ENCODE peak calls at places on chromosomes 16 and 17, in ten cellular contexts. L is iPS DF 19.7; U is Ammon's horn; P is hypothalamus; W is cardiac fibroblast; N is activated CD4-positive, alpha-beta T cell treated with anti-CD3 and anti-CD28 coated beads for 36 hours; A is stimulated activated CD8-positive, alpha-beta memory T cell treated with anti-CD3 and anti-CD28 coated beads, Interleukin-2, amount 100 ng/mL, for 48 hours; I is RWPE1; D is activated T-helper 1 cell treated with Interleukin-2 at 50 U/mL for 16 hours; T is NCI-H1092 treated with DMSO at 0.1 percent for 48 hours. H is an unnamed sample.
A peak's percentile ranks its signal among the peaks of the same experiment; 100 is the strongest.

GRCh38 chr16:62077998-62078397 is 41.8 kb upstream of the CDH8 start:
- DNase-seq in U (peak; percentile 14), W (no peak), N (peak; percentile 5), D (no peak), T (no peak), I (no peak), A (no peak), L (no peak), P (no peak), H (no peak)

GRCh38 chr17:78868391-78868790 is 27.8 kb upstream of the USP36 start:
- DNase-seq in D (no peak), L (no peak), N (no peak), W (peak; percentile 49), I (no peak), A (no peak), P (no peak), T (no peak), U (no peak), H (no peak)

GRCh38 chr16:82382521-82382920 is 212.5 kb upstream of the MPHOSPH6 start:
- DNase-seq in N (no peak), W (no peak), D (no peak), A (no peak), I (no peak), L (no peak), T (no peak), U (no peak), P (no peak), H (no peak)

GRCh38 chr16:23081675-23082119 is 67.6 kb downstream of the USP31 start:
- DNase-seq in N (no peak), D (no peak), U (no peak), L (no peak), W (peak; percentile 13), T (no peak), A (no peak), P (no peak), I (peak; percentile 24), H (no peak)

GRCh38 chr17:30219833-30220232 is 15.7 kb downstream of the SLC6A4 start:
- DNase-seq in U (no peak), T (no peak), N (no peak), A (no peak), P (no peak), L (no peak), W (no peak), D (no peak), I (no peak), H (no peak)

GRCh38 chr16:78490431-78490830 is 391.0 kb downstream of the WWOX start:
- DNase-seq in U (peak; percentile 13), L (no peak), I (no peak), P (no peak), A (no peak), W (no peak), T (no peak), D (no peak), N (no peak), H (no peak)

GRCh38 chr17:52106638-52107261 is 51.8 kb downstream of the CA10 start:
- DNase-seq in T (peak; percentile 65), D (no peak), W (peak; percentile 40), U (peak; percentile 65), A (no peak), P (no peak), L (no peak), I (peak; percentile 59), N (peak; percentile 67), H (peak; percentile 8)

GRCh38 chr17:31509095-31509804 is 117.8 kb downstream of the RAB11FIP4 start:
- DNase-seq in A (no peak), U (no peak), W (no peak), I (no peak), N (peak; percentile 47), T (no peak), D (no peak), P (no peak), L (no peak), H (no peak)

GRCh38 chr16:8807189-8807588 is 9.6 kb downstream of the PMM2 start:
- DNase-seq in P (no peak), U (no peak), W (no peak), T (no peak), L (no peak), N (no peak), A (no peak), I (no peak), D (no peak), H (no peak)

GRCh38 chr17:48995332-48995870 is 1.8 kb upstream of the IGF2BP1 start:
- DNase-seq in I (no peak), U (no peak), N (peak; percentile 9), W (no peak), P (no peak), T (no peak), L (no peak), D (no peak), A (no peak), H (no peak)

GRCh38 chr17:49035470-49036269 is 38.5 kb downstream of the IGF2BP1 start:
- DNase-seq in L (no peak), A (peak; percentile 27), D (no peak), W (peak; percentile 65), P (no peak), N (peak; percentile 63), T (peak; percentile 24), U (no peak), I (peak; percentile 66), H (peak; percentile 50)

GRCh38 chr17:42200702-42201101 is 6.4 kb upstream of the GHDC start:
- DNase-seq in T (no peak), U (peak; percentile 64), D (no peak), W (peak; percentile 89), P (no peak), N (no peak), I (no peak), A (no peak), L (no peak), H (peak; percentile 48)

GRCh38 chr17:81676906-81677305 is 6.7 kb downstream of the ARL16 start:
- DNase-seq in U (no peak), N (no peak), A (no peak), P (no peak), L (no peak), I (no peak), T (peak; percentile 21), W (no peak), D (no peak), H (no peak)

GRCh38 chr16:11949527-11949926 is 7.7 kb upstream of the NPIPB2 start:
- DNase-seq in U (peak; percentile 85), D (no peak), P (no peak), L (peak; percentile 45), A (no peak), W (peak; percentile 45), I (peak; percentile 31), N (peak; percentile 25), T (peak; percentile 40), H (no peak)

GRCh38 chr17:20267459-20267842 is 199.9 kb downstream of the LGALS9B start:
- DNase-seq in P (no peak), D (peak; percentile 7), I (no peak), W (peak; percentile 13), A (no peak), U (no peak), L (no peak), T (no peak), N (peak; percentile 65), H (no peak)

GRCh38 chr17:77728022-77728671 is 230.4 kb upstream of the TNRC6C start:
- DNase-seq in U (no peak), P (no peak), T (peak; percentile 89), D (no peak), I (no peak), L (no peak), N (no peak), W (no peak), A (no peak), H (peak; percentile 73)

GRCh38 chr17:330993-331701 is 21.5 kb downstream of the RPH3AL start:
- DNase-seq in D (no peak), N (no peak), A (no peak), T (no peak), I (no peak), U (peak; percentile 65), L (no peak), W (no peak), P (no peak), H (peak; percentile 75)

GRCh38 chr16:53743149-53743566 is 39.2 kb downstream of the FTO start:
- DNase-seq in U (no peak), I (no peak), A (no peak), N (peak; percentile 48), T (no peak), L (peak; percentile 9), D (no peak), W (peak; percentile 46), P (no peak), H (no peak)

GRCh38 chr17:77288115-77288619 is 147.4 kb downstream of the SEC14L1 start:
- DNase-seq in W (no peak), I (peak; percentile 50), P (no peak), L (no peak), A (no peak), D (no peak), N (no peak), U (no peak), T (no peak), H (no peak)

GRCh38 chr16:70152578-70153302 is 20.8 kb upstream of the CLEC18C start:
- DNase-seq in A (no peak), L (no peak), N (no peak), I (no peak), T (no peak), W (no peak), P (no peak), U (no peak), D (no peak), H (no peak)